ENCODE peak calls at places on chromosomes 1 and 21, in six cellular contexts. N is cardiac muscle cell, L is small intestine, Z is HCT116, P is AG04450, K is stomach. T is an unnamed sample.

GRCh38 chr1:68805097-68805641 is 308.3 kb upstream of the DEPDC1 start:
- DNase-seq in N (no peak), L (no peak), Z (no peak), P (no peak), K (no peak), T (no peak)

GRCh38 chr1:109975718-109976117 is 8.8 kb upstream of the AHCYL1 start:
- DNase-seq in N (peak; percentile 94), L (no peak), Z (no peak), P (no peak), K (no peak), T (no peak)

GRCh38 chr1:231808990-231809389 is 182.4 kb downstream of the DISC1 start:
- DNase-seq in N (peak; percentile 53), L (no peak), Z (no peak), P (no peak), K (no peak), T (no peak)

GRCh38 chr1:111660204-111661150 is 40.9 kb downstream of the RAP1A start:
- DNase-seq in N (peak; percentile 38), L (peak; percentile 63), Z (no peak), P (no peak), K (no peak), T (no peak)

GRCh38 chr1:67162954-67163353 is 3.3 kb upstream of the IL23R start:
- DNase-seq in N (peak; percentile 5), L (no peak), Z (peak; percentile 61), P (no peak), K (no peak), T (no peak)

GRCh38 chr1:57061369-57061768 is 95.6 kb upstream of the C8B start:
- DNase-seq in N (peak; percentile 8), L (peak; percentile 29), Z (no peak), P (no peak), K (peak; percentile 30), T (no peak)

GRCh38 chr21:26800455-26801454 is 44.5 kb downstream of the ADAMTS1 start:
- DNase-seq in N (peak; percentile 74), L (no peak), Z (no peak), P (no peak), K (no peak), T (no peak)

GRCh38 chr1:10935241-10935640 is 77.2 kb upstream of the TARDBP start:
- DNase-seq in N (no peak), L (no peak), Z (no peak), P (no peak), K (no peak), T (no peak)

GRCh38 chr1:31798433-31799195 is 17.2 kb downstream of the SPOCD1 start:
- DNase-seq in N (peak; percentile 80), L (no peak), Z (no peak), P (peak; percentile 75), K (no peak), T (no peak)

GRCh38 chr1:151832318-151832984 is 849 bp upstream of the RORC start:
- DNase-seq in N (peak; percentile 74), L (peak; percentile 92), Z (no peak), P (no peak), K (peak; percentile 98), T (peak; percentile 99)

GRCh38 chr1:11522400-11523235 is 43.7 kb downstream of the DISP3 start:
- DNase-seq in N (no peak), L (no peak), Z (no peak), P (no peak), K (no peak), T (no peak)

GRCh38 chr1:154962238-154962678 is 676 bp upstream of the PYGO2 start:
- DNase-seq in N (peak; percentile 45), L (no peak), Z (no peak), P (no peak), K (no peak), T (peak; percentile 52)

GRCh38 chr1:244952940-244953339 is 88.6 kb upstream of the HNRNPU start:
- DNase-seq in N (no peak), L (peak; percentile 93), Z (no peak), P (no peak), K (no peak), T (no peak)

GRCh38 chr1:109482796-109483638 is 688 bp upstream of the ATXN7L2 start:
- DNase-seq in N (no peak), L (no peak), Z (no peak), P (no peak), K (no peak), T (no peak)

GRCh38 chr1:33060579-33061083 is 20.3 kb upstream of the AZIN2 start:
- DNase-seq in N (peak; percentile 78), L (no peak), Z (no peak), P (peak; percentile 78), K (no peak), T (no peak)

GRCh38 chr1:22142315-22143064 is 407 bp downstream of the WNT4 start:
- DNase-seq in N (no peak), L (no peak), Z (no peak), P (no peak), K (peak; percentile 48), T (peak; percentile 35)

GRCh38 chr1:230693221-230693620 is 20.7 kb downstream of the AGT start:
- DNase-seq in N (no peak), L (no peak), Z (no peak), P (no peak), K (no peak), T (no peak)

GRCh38 chr1:210344706-210345105 is 16.0 kb downstream of the HHAT start:
- DNase-seq in N (no peak), L (no peak), Z (no peak), P (no peak), K (no peak), T (no peak)

GRCh38 chr1:171191992-171192391 is 6.9 kb downstream of the FMO2 start:
- DNase-seq in N (no peak), L (no peak), Z (no peak), P (no peak), K (no peak), T (no peak)

GRCh38 chr1:175192630-175193338 is at the start of gene KIAA0040:
- DNase-seq in N (peak; percentile 38), L (peak; percentile 90), Z (peak; percentile 66), P (no peak), K (peak; percentile 81), T (peak; percentile 87)

GRCh38 chr1:74673351-74674111 is at the start of gene ERICH3:
- DNase-seq in N (peak; percentile 8), L (no peak), Z (no peak), P (no peak), K (no peak), T (peak; percentile 10)

GRCh38 chr21:44845418-44846200 is 27.7 kb upstream of the SUMO3 start:
- DNase-seq in N (peak; percentile 85), L (peak; percentile 33), Z (no peak), P (no peak), K (peak; percentile 65), T (peak; percentile 46)

GRCh38 chr1:1334835-1335234 is 3.8 kb downstream of the TAS1R3 start:
- DNase-seq in N (no peak), L (no peak), Z (no peak), P (no peak), K (no peak), T (no peak)

GRCh38 chr1:182707116-182707515 is 22.7 kb upstream of the RGS8 start:
- DNase-seq in N (peak; percentile 57), L (no peak), Z (no peak), P (no peak), K (peak; percentile 78), T (peak; percentile 69)

GRCh38 chr1:39981957-39982356 is 27.0 kb downstream of the MFSD2A start:
- DNase-seq in N (peak; percentile 82), L (no peak), Z (peak; percentile 37), P (peak; percentile 71), K (no peak), T (no peak)

GRCh38 chr1:208165659-208166058 is 78.5 kb downstream of the PLXNA2 start:
- DNase-seq in N (no peak), L (no peak), Z (no peak), P (no peak), K (no peak), T (no peak)

DNA sequence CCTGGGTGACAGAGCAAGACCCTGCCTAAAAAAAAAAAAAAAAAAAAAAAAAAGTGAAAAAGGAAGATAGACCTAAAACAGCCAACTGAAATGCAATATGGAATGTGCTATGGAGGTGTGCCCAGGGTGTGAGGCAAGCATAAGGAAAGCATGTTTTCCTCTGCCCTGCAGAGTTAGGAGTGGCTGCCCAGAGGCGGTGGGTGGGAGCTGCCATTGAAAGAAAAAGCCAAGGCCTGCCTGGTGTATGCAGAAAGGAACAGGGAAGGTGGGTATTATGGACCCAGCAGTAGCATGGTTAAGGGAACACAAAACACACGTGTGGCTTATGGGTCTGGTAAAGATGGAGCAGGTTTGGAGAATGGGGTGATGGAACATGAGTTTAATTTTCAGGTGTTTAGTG is 8.9 kb downstream of the CD244 start:
- DNase-seq in N (no peak), L (no peak), Z (no peak), P (no peak), K (no peak), T (no peak)
- H3K27ac ChIP-seq in N (no peak overlapping the region), L (no peak overlapping the region), Z (no peak overlapping the region), P (no peak overlapping the region), K (no peak overlapping the region), T (no peak overlapping the region)

GRCh38 chr1:220881918-220882891 is 3.0 kb downstream of the HLX start:
- DNase-seq in N (peak; percentile 84), L (no peak), Z (no peak), P (no peak), K (no peak), T (no peak)
- H3K4me3 ChIP-seq in N (no peak overlapping the region), L (no peak overlapping the region), Z (no peak overlapping the region), P (peak overlapping the region; percentile 77), K (peak overlapping the region; percentile 89), T (no peak overlapping the region)

GRCh38 chr1:168693197-168693871 is 35.7 kb downstream of the DPT start:
- DNase-seq in N (no peak), L (peak; percentile 86), Z (no peak), P (no peak), K (peak; percentile 35), T (no peak)

GRCh38 chr1:168692472-168692871 is 36.5 kb downstream of the DPT start:
- DNase-seq in N (no peak), L (no peak), Z (no peak), P (no peak), K (no peak), T (no peak)

GRCh38 chr1:168691541-168691940 is 37.5 kb downstream of the DPT start:
- DNase-seq in N (no peak), L (no peak), Z (no peak), P (no peak), K (no peak), T (no peak)

GRCh38 chr1:168696125-168696524 is 32.9 kb downstream of the DPT start:
- DNase-seq in N (no peak), L (no peak), Z (no peak), P (no peak), K (no peak), T (no peak)

GRCh38 chr1:168693872-168694238 is 35.2 kb downstream of the DPT start:
- DNase-seq in N (no peak), L (no peak), Z (no peak), P (no peak), K (no peak), T (no peak)
- H3K27ac ChIP-seq in N (no peak overlapping the region), L (peak overlapping the region; percentile 64), Z (no peak overlapping the region), P (no peak overlapping the region), K (peak overlapping the region; percentile 66), T (no peak overlapping the region)

DNA sequence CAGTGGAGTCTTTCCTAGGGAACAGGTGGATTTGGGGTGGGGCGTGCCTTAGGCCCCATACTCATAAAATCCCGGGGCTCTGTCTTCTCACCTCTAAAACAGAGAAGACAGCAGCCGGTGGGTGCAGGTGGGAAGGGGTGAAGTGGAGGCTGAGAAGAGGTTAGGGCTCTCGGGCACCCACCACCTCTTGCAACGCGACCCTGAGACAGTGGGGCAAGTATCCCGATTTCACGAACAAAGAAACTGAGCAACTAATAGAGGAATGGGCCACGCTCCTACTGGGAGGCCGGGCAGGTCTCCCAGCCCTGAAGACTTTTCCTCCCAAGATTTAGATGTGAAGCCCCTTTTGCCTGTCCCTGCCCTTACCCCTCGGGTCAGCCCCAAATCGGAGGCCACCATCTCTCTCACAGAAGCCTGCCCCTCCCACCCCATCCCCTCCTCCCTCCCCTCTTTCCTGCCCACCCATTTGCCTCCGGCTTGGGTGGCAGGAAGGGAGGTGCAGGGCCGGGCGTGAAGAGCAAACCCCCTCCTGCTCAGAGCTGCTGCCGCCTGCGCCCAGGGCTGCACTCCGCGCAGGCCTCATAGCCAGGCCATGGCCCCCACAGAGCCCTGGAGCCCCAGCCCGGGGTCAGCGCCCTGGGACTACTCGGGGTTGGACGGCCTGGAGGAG is at the start of gene GPR25:
- DNase-seq in N (no peak), L (no peak), Z (no peak), P (no peak), K (no peak), T (no peak)
- H3K4me3 ChIP-seq in N (no peak within 1 kb of the TSS), L (peak within 1 kb of the TSS; percentile 37), Z (no peak within 1 kb of the TSS), P (peak within 1 kb of the TSS; percentile 25), K (peak within 1 kb of the TSS; percentile 48), T (no peak within 1 kb of the TSS)